ENCODE peak calls at places on chromosomes 16 and 17, in five cellular contexts. One of them, this sample, is unnamed.

GRCh38 chr16:83389751-83390150 is 418.0 kb upstream of the HSBP1 start:
- DNase-seq in adipocyte: no peak
- DNase-seq in activated CD4-positive, alpha-beta T cell treated with anti-CD3 and anti-CD28 coated beads, Interleukin-2, amount 50 U/mL, for 1 hour: no peak
- DNase-seq in non-pigmented ciliary epithelial cell: no peak
- DNase-seq in stimulated activated CD4-positive, alpha-beta T cell treated with anti-CD3 and anti-CD28 coated beads, TNF-alpha, amount 100 ng/mL, for 1 hour: no peak
- DNase-seq in this sample: no peak

GRCh38 chr17:34603974-34604373 is 24.6 kb downstream of the TMEM132E start:
- DNase-seq in adipocyte: no peak
- DNase-seq in activated CD4-positive, alpha-beta T cell treated with anti-CD3 and anti-CD28 coated beads, Interleukin-2, amount 50 U/mL, for 1 hour: no peak
- DNase-seq in non-pigmented ciliary epithelial cell: no peak
- DNase-seq in stimulated activated CD4-positive, alpha-beta T cell treated with anti-CD3 and anti-CD28 coated beads, TNF-alpha, amount 100 ng/mL, for 1 hour: no peak
- DNase-seq in this sample: no peak

GRCh38 chr17:75289832-75290337 is 652 bp upstream of the SLC25A19 start:
- DNase-seq in adipocyte: peak; percentile 82
- DNase-seq in activated CD4-positive, alpha-beta T cell treated with anti-CD3 and anti-CD28 coated beads, Interleukin-2, amount 50 U/mL, for 1 hour: peak; percentile 66
- DNase-seq in non-pigmented ciliary epithelial cell: no peak
- DNase-seq in stimulated activated CD4-positive, alpha-beta T cell treated with anti-CD3 and anti-CD28 coated beads, TNF-alpha, amount 100 ng/mL, for 1 hour: no peak
- DNase-seq in this sample: peak; percentile 85

GRCh38 chr16:82183004-82183397 is 13.0 kb upstream of the MPHOSPH6 start:
- DNase-seq in adipocyte: no peak
- DNase-seq in activated CD4-positive, alpha-beta T cell treated with anti-CD3 and anti-CD28 coated beads, Interleukin-2, amount 50 U/mL, for 1 hour: no peak
- DNase-seq in non-pigmented ciliary epithelial cell: no peak
- DNase-seq in stimulated activated CD4-positive, alpha-beta T cell treated with anti-CD3 and anti-CD28 coated beads, TNF-alpha, amount 100 ng/mL, for 1 hour: no peak
- DNase-seq in this sample: no peak

GRCh38 chr17:51860934-51861561 is 297.5 kb downstream of the CA10 start:
- DNase-seq in adipocyte: no peak
- DNase-seq in activated CD4-positive, alpha-beta T cell treated with anti-CD3 and anti-CD28 coated beads, Interleukin-2, amount 50 U/mL, for 1 hour: no peak
- DNase-seq in non-pigmented ciliary epithelial cell: no peak
- DNase-seq in stimulated activated CD4-positive, alpha-beta T cell treated with anti-CD3 and anti-CD28 coated beads, TNF-alpha, amount 100 ng/mL, for 1 hour: no peak
- DNase-seq in this sample: peak; percentile 21

GRCh38 chr17:61764846-61765245 is 98.5 kb downstream of the BRIP1 start:
- DNase-seq in adipocyte: no peak
- DNase-seq in activated CD4-positive, alpha-beta T cell treated with anti-CD3 and anti-CD28 coated beads, Interleukin-2, amount 50 U/mL, for 1 hour: no peak
- DNase-seq in non-pigmented ciliary epithelial cell: no peak
- DNase-seq in stimulated activated CD4-positive, alpha-beta T cell treated with anti-CD3 and anti-CD28 coated beads, TNF-alpha, amount 100 ng/mL, for 1 hour: no peak
- DNase-seq in this sample: no peak

GRCh38 chr17:34916120-34916519 is 45.1 kb downstream of the CCT6B start:
- DNase-seq in adipocyte: no peak
- DNase-seq in activated CD4-positive, alpha-beta T cell treated with anti-CD3 and anti-CD28 coated beads, Interleukin-2, amount 50 U/mL, for 1 hour: no peak
- DNase-seq in non-pigmented ciliary epithelial cell: no peak
- DNase-seq in stimulated activated CD4-positive, alpha-beta T cell treated with anti-CD3 and anti-CD28 coated beads, TNF-alpha, amount 100 ng/mL, for 1 hour: no peak
- DNase-seq in this sample: no peak

GRCh38 chr17:50170662-50171370 is 5.0 kb downstream of the SGCA start:
- DNase-seq in adipocyte: no peak
- DNase-seq in activated CD4-positive, alpha-beta T cell treated with anti-CD3 and anti-CD28 coated beads, Interleukin-2, amount 50 U/mL, for 1 hour: no peak
- DNase-seq in non-pigmented ciliary epithelial cell: no peak
- DNase-seq in stimulated activated CD4-positive, alpha-beta T cell treated with anti-CD3 and anti-CD28 coated beads, TNF-alpha, amount 100 ng/mL, for 1 hour: no peak
- DNase-seq in this sample: no peak

This sample was measured in GM23248.